ENCODE peak calls at places on chromosomes 4 and X, in six cellular contexts. I, B, C, Z, Q and V are unnamed samples.

GRCh38 chr4:151690884-151691283 is 69.9 kb downstream of the GATB start:
- DNase-seq in C (no peak), Q (no peak), Z (no peak), B (no peak), I (peak; percentile 70), V (no peak)

GRCh38 chrX:63686878-63687714 is 97.9 kb downstream of the ARHGEF9 start:
- DNase-seq in Q (no peak), C (no peak), Z (peak; percentile 66), B (peak; percentile 60), I (peak; percentile 68), V (no peak)

GRCh38 chr4:5895287-5895686 is 2.4 kb upstream of the CRMP1 start:
- DNase-seq in C (no peak), Q (no peak), I (no peak), Z (no peak), B (no peak), V (no peak)

GRCh38 chrX:2638279-2638678 is 52.8 kb upstream of the CD99 start:
- DNase-seq in Z (peak; percentile 23), B (no peak), Q (no peak), C (no peak), I (no peak), V (no peak)

GRCh38 chr4:45030059-45030458 is 303.7 kb upstream of the GNPDA2 start:
- DNase-seq in Z (peak; percentile 82), C (no peak), B (no peak), Q (no peak), I (no peak), V (no peak)

GRCh38 chrX:37685452-37686347 is at the start of gene XK:
- DNase-seq in Q (no peak), I (peak; percentile 28), C (peak; percentile 44), B (peak; percentile 78), Z (peak; percentile 77), V (peak; percentile 39)

GRCh38 chrX:130826249-130826648 is 76.8 kb downstream of the ENOX2 start:
- DNase-seq in C (no peak), Z (no peak), Q (no peak), B (no peak), I (no peak), V (no peak)

GRCh38 chr4:143514432-143514831 is 930 bp downstream of the SMARCA5 start:
- DNase-seq in Z (peak; percentile 75), B (peak; percentile 62), Q (no peak), I (peak; percentile 77), C (peak; percentile 50), V (peak; percentile 35)

GRCh38 chrX:80721186-80721585 is 88.5 kb downstream of the BRWD3 start:
- DNase-seq in Z (no peak), Q (no peak), I (no peak), B (no peak), C (no peak), V (no peak)

GRCh38 chrX:130105226-130105625 is 5.1 kb downstream of the ELF4 start:
- DNase-seq in B (no peak), I (peak; percentile 17), Q (no peak), C (no peak), Z (no peak), V (no peak)

DNA sequence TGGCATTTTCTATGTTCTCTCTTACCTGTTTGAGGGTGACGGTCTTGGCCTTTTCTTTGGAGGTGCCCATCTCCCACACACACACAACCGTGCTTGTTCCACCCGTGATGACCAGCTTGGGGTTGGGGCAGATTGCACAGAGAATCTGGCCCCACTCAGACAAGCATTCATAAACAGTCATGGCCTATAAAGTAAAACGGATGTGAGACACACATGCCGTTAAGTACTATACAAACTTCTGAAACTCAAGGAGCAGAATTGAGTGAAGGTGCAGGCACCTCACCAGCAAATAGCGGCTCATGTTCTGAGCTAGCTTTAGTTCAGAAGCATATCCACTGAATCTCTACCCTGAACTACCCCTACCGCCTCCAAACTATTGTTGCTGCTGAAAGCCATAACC is 107.6 kb downstream of the CDS1 start:
- DNase-seq in Z (no peak), C (no peak), I (peak; percentile 1), Q (no peak), B (no peak), V (no peak)
- H3K4me3 ChIP-seq in Z (no peak overlapping the region), C (no peak overlapping the region), I (peak overlapping the region; percentile 44), Q (no peak overlapping the region), B (no peak overlapping the region), V (no peak overlapping the region)

GRCh38 chr4:103105558-103106356 is 6.1 kb upstream of the BDH2 start:
- DNase-seq in I (peak; percentile 26), B (no peak), Z (no peak), C (no peak), Q (no peak), V (no peak)

GRCh38 chr4:103108547-103108946 is 8.9 kb upstream of the BDH2 start:
- DNase-seq in I (no peak), C (no peak), B (no peak), Z (no peak), Q (no peak), V (no peak)

DNA sequence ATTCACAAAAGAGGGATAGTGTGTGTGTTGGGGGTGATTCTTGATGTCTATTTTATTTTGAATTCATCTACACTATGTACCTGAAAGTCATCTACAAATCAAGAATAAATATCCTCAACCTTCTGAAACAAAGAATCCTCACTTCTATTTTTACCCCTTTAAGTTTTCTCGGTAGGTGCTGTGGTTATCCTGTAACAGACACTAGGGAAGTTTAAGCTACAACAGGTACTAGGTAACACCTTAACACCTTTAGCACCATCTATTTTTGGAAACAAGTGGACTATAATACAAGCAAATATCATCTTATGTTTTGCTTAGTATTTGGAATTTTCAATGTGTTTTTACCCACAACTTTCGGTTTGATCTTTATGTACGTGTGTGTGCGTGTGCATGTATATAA is 12.0 kb upstream of the BDH2 start:
- DNase-seq in C (no peak), Z (no peak), B (no peak), I (no peak), Q (no peak), V (no peak)
- H3K36me3 ChIP-seq in C (no peaks in the 10 kb centered on the region), Z (peaks cover 12% of the 10 kb centered on the region), B (no peaks in the 10 kb centered on the region), I (peaks cover 3% of the 10 kb centered on the region), Q (no peaks in the 10 kb centered on the region), V (no peaks in the 10 kb centered on the region)

GRCh38 chrX:40168183-40169015 is 70.6 kb upstream of the BCOR start:
- DNase-seq in C (no peak), B (peak; percentile 45), Z (peak; percentile 1), Q (no peak), I (no peak), V (no peak)
- H3K27ac ChIP-seq in C (no peak overlapping the region), B (peak overlapping the region; percentile 91), Z (no peak overlapping the region), Q (no peak overlapping the region), I (no peak overlapping the region), V (no peak overlapping the region)

GRCh38 chrX:127552571-127552970 is 499.6 kb downstream of the ACTRT1 start:
- DNase-seq in Q (no peak), Z (peak; percentile 33), I (no peak), B (no peak), C (no peak), V (no peak)
- H3K4me3 ChIP-seq in Q (no peak overlapping the region), Z (no peak overlapping the region), I (no peak overlapping the region), B (no peak overlapping the region), C (no peak overlapping the region), V (no peak overlapping the region)

GRCh38 chr4:96736352-96736889 is 896.5 kb downstream of the PDHA2 start:
- DNase-seq in B (no peak), Q (no peak), Z (peak; percentile 97), C (no peak), I (peak; percentile 2), V (no peak)
- H3K36me3 ChIP-seq in B (no peaks in the 10 kb centered on the region), Q (no peaks in the 10 kb centered on the region), Z (no peaks in the 10 kb centered on the region), C (no peaks in the 10 kb centered on the region), I (no peaks in the 10 kb centered on the region), V (no peaks in the 10 kb centered on the region)

GRCh38 chrX:110987292-110987691 is 108.7 kb upstream of the PAK3 start:
- DNase-seq in I (peak; percentile 6), C (no peak), Q (no peak), B (no peak), Z (peak; percentile 31), V (no peak)

GRCh38 chrX:110989869-110990268 is 106.1 kb upstream of the PAK3 start:
- DNase-seq in Q (no peak), Z (no peak), I (no peak), C (no peak), B (no peak), V (no peak)

GRCh38 chrX:110989447-110989846 is 106.5 kb upstream of the PAK3 start:
- DNase-seq in Z (no peak), B (no peak), Q (no peak), C (no peak), I (no peak), V (no peak)

DNA sequence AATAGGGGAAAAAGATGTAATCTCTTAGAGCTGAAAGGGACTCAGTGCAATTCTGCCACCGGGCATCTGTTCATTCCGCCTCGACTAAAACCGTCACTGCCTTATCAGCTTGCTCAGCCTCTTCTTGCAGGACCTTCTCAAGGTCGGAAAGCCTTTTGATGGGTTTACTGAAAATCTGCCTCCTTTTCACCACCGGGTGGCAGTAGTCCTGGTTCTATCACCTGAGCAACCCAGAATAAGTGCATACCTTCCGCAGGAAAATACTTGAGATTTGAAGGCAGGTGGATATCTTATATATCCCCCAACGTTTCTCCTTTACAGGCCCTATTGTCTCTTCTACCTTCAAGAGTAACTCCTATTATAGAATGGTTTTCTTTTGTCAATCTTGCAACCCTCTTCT is 103.4 kb upstream of the PAK3 start:
- DNase-seq in I (peak; percentile 19), B (peak; percentile 48), C (no peak), Z (peak; percentile 57), Q (no peak), V (no peak)
- H3K27ac ChIP-seq in I (no peak overlapping the region), B (no peak overlapping the region), C (no peak overlapping the region), Z (no peak overlapping the region), Q (no peak overlapping the region), V (no peak overlapping the region)

GRCh38 chrX:47836164-47837072 is at the start of gene ZNF81:
- DNase-seq in C (peak; percentile 95), Q (peak; percentile 86), Z (peak; percentile 98), B (peak; percentile 98), I (peak; percentile 93), V (peak; percentile 88)
- H3K4me3 ChIP-seq in C (peak within 1 kb of the TSS; percentile 42), Q (peak within 1 kb of the TSS; percentile 78), Z (peak within 1 kb of the TSS; percentile 61), B (peak within 1 kb of the TSS; percentile 57), I (peak within 1 kb of the TSS; percentile 90), V (peak within 1 kb of the TSS; percentile 60)

GRCh38 chr4:91590242-91590641 is 713.5 kb upstream of the GRID2 start:
- DNase-seq in B (no peak), Z (no peak), I (no peak), Q (no peak), C (no peak), V (no peak)
- H3K36me3 ChIP-seq in B (no peaks in the 10 kb centered on the region), Z (no peaks in the 10 kb centered on the region), I (no peaks in the 10 kb centered on the region), Q (no peaks in the 10 kb centered on the region), C (no peaks in the 10 kb centered on the region), V (no peaks in the 10 kb centered on the region)